ENCODE peak calls at places on chromosomes 16 and 17, in six cellular contexts. C is right lobe of liver, Y is lower lobe of right lung, W is thyroid gland, R is nephron progenitor cell, O is breast epithelium. M is an unnamed sample.

GRCh38 chr17:8918811-8919210 is 46.7 kb downstream of the PIK3R5 start:
- DNase-seq in C (no peak), W (no peak), O (no peak), Y (no peak), R (no peak), M (no peak)

GRCh38 chr17:30234296-30234695 is 1.2 kb downstream of the SLC6A4 start:
- DNase-seq in W (no peak), R (no peak), O (no peak), C (no peak), Y (no peak), M (no peak)

GRCh38 chr17:73412914-73413313 is 101.1 kb upstream of the CDC42EP4 start:
- DNase-seq in W (no peak), R (no peak), O (no peak), Y (peak; percentile 14), C (peak; percentile 12), M (no peak)

GRCh38 chr16:31002252-31002700 is 8.2 kb downstream of the STX1B start:
- DNase-seq in O (peak; percentile 65), Y (no peak), R (no peak), C (no peak), W (no peak), M (no peak)

GRCh38 chr17:42579794-42580551 is 2.4 kb upstream of the PSMC3IP start:
- DNase-seq in Y (no peak), W (no peak), C (no peak), O (no peak), R (no peak), M (no peak)

GRCh38 chr17:75652934-75653549 is 13.9 kb downstream of the RECQL5 start:
- DNase-seq in W (peak; percentile 34), R (peak; percentile 61), Y (no peak), C (peak; percentile 26), O (no peak), M (no peak)

GRCh38 chr16:75109732-75110243 is 6.8 kb downstream of the LDHD start:
- DNase-seq in W (peak; percentile 67), C (peak; percentile 74), O (no peak), Y (no peak), R (no peak), M (peak; percentile 80)

GRCh38 chr17:82668024-82668630 is 19.9 kb upstream of the WDR45B start:
- DNase-seq in C (peak; percentile 37), W (no peak), O (no peak), Y (no peak), R (no peak), M (peak; percentile 10)

GRCh38 chr16:76931186-76931585 is 259.8 kb upstream of the MON1B start:
- DNase-seq in C (no peak), R (no peak), Y (no peak), W (no peak), O (no peak), M (no peak)

GRCh38 chr17:68849673-68850260 is 105.4 kb downstream of the ABCA8 start:
- DNase-seq in C (no peak), Y (no peak), W (no peak), O (no peak), R (no peak), M (no peak)

GRCh38 chr17:58333396-58334207 is 5.0 kb upstream of the TSPOAP1 start:
- DNase-seq in W (no peak), O (no peak), C (no peak), R (no peak), Y (peak; percentile 19), M (no peak)

GRCh38 chr16:89330177-89330856 is 112.8 kb downstream of the ZNF778 start:
- DNase-seq in R (no peak), C (peak; percentile 58), O (no peak), Y (peak; percentile 59), W (peak; percentile 90), M (no peak)

GRCh38 chr17:62596662-62597061 is 30.8 kb upstream of the MRC2 start:
- DNase-seq in O (no peak), C (no peak), R (no peak), W (no peak), Y (no peak), M (no peak)

GRCh38 chr17:37802712-37803416 is 58.0 kb upstream of the HNF1B start:
- DNase-seq in O (no peak), Y (no peak), R (no peak), C (peak; percentile 58), W (peak; percentile 73), M (peak; percentile 34)

GRCh38 chr17:64386412-64387144 is 4.1 kb downstream of the PECAM1 start:
- DNase-seq in Y (no peak), O (no peak), W (no peak), R (no peak), C (peak; percentile 13), M (no peak)

GRCh38 chr17:38451840-38452529 is 23.7 kb downstream of the ARHGAP23 start:
- DNase-seq in R (peak; percentile 46), C (no peak), O (no peak), Y (no peak), W (peak; percentile 32), M (peak; percentile 23)

GRCh38 chr17:78242024-78242742 is 10.8 kb downstream of the TMEM235 start:
- DNase-seq in W (no peak), O (no peak), C (no peak), R (no peak), Y (no peak), M (no peak)

GRCh38 chr16:1158456-1159324 is 5.8 kb downstream of the CACNA1H start:
- DNase-seq in C (no peak), R (peak; percentile 60), O (no peak), W (no peak), Y (no peak), M (peak; percentile 69)

GRCh38 chr17:68820825-68821481 is 134.2 kb downstream of the ABCA8 start:
- DNase-seq in O (no peak), R (no peak), C (peak; percentile 78), W (no peak), Y (no peak), M (no peak)

DNA sequence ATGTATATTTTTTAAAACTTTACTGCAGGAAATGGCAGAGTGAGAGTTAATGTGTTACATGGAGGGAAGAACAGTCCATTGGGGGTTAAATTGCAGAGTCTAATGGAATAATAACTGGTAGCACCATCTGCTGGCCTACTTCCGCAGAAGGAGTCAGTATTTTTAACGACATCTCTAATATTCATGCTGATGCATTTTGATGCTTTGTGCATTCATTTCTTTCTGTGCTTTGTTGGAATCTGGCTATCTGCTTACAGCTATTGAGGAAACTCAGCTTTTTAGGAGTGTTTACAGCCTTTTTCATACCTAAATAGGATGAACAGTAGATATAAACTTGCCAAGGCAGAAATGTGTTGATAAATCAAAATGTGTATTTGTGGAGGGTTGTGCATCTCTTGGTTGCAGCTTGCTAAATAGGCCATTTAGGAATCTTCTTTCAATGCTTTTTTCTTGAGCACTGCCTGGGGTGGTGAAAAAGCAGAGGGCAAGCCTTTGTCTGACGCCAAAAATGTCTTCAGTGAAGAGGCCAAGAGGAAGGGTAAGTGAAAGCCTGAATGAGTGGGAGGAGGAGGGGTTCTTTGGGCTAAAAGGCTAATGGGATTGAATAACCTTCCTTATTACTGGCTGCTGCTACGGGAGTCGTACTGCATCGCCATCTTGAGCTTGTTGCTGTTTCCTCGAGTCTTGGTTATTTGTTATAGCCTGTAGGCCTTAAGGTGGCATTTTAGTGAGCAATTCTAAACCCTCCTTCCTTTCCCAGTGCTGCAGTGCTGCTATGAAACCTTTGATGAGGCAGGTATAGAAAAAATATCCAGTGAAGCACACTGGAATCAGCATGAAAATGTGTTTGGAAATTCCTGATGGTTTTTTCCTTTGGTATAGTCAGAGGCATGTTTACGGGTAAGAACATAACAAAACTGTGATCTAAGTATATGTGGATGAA is 153.3 kb downstream of the CHD9 start:
- DNase-seq in C (no peak), O (no peak), R (peak; percentile 33), Y (no peak), W (peak; percentile 58), M (no peak)
- TF ChIP-seq CTCF in C (peak; percentile 44), O (peak; percentile 54), R (peak; percentile 53), Y (peak; percentile 57), W (peak; percentile 64), M (no peak)

DNA sequence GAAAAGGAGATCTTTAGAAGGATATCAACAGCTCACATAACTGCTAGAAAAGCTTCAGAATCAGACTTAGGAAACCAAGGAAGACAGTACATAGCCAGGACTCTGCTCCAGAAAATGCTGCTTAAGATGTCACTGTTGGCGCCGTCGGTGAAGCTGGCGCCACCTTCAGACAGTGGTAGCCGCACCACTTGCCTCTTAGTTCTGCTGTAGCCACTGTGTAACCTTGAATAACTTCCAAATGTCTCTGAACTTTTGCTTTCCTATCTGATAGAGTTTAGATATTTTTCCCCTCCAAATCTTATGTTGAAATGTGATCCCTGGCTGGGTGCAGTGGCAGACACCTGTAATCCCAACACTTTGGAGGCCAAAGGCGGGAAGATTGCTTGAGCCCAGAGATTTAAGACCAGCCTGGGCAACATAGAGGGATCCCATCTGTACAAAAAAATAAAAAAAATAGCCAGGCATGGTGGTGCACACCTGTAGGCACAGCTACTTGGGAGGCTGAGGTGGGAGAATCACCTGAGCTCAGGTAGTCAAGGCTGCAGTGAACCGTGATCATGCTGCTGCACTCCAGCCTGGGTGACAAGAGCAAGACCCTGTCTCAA is 6.3 kb upstream of the USP31 start:
- DNase-seq in C (no peak), O (no peak), Y (no peak), R (no peak), W (no peak), M (peak; percentile 40)
- TF ChIP-seq CTCF in C (peak; percentile 43), O (no peak), Y (peak; percentile 25), R (no peak), W (peak; percentile 5), M (no peak)

DNA sequence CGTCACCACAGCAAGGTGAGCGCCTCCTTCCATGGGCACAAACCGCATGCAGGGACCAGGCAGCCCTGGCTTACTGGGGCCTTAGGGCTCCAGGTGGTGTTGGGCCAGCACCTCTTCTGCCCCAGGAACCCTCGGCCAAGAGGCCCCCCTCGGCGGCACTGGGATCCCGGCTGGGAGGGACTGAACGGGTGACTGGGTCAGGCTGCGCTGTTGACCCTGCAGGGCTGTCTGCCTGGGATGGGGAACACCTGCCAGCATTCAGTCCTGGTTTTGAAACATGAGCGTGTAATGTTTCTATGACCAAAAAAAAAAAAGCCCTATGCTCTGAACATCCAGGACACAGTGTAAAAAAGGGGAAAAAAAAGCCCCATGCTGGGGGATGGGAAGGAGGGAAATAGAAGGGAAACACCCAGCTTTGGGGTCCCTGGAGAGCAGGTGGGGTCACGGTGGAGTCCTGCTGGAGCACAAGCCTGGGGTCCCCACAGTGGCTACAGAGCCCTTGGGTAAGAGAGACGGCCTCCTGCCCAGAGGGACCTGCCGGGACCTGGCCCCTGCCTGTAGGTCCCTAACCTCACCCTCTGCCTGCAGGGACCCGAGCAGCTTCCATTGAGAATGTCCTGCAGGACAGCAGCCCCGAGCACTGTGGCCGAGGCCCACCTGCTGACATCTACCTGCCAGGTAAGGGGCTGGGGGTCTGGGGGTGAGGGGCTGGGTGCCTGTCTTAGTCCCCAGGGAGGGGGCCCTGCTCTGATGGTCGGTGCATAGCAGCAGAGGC is 9.9 kb upstream of the NUDT16L1 start:
- DNase-seq in Y (no peak), C (peak; percentile 85), W (no peak), R (no peak), O (no peak), M (no peak)
- TF ChIP-seq CTCF in Y (no peak), C (no peak), W (no peak), R (peak; percentile 4), O (no peak), M (no peak)

GRCh38 chr16:69767459-69768229 is 5.5 kb downstream of the WWP2 start:
- DNase-seq in O (no peak), C (no peak), W (no peak), R (no peak), Y (no peak), M (no peak)

GRCh38 chr16:69761983-69762842 is at the start of gene WWP2:
- DNase-seq in Y (peak; percentile 85), C (peak; percentile 84), W (peak; percentile 79), R (peak; percentile 86), O (peak; percentile 77), M (peak; percentile 86)

GRCh38 chr16:69769404-69769803 is 7.3 kb downstream of the WWP2 start:
- DNase-seq in W (no peak), R (no peak), Y (no peak), C (no peak), O (no peak), M (no peak)

GRCh38 chr16:69762843-69763556 is 868 bp downstream of the WWP2 start:
- DNase-seq in R (no peak), Y (no peak), W (peak; percentile 38), O (no peak), C (no peak), M (no peak)

GRCh38 chr16:69763557-69763942 is 1.4 kb downstream of the WWP2 start:
- DNase-seq in O (no peak), W (no peak), Y (no peak), C (no peak), R (no peak), M (no peak)
- TF ChIP-seq CTCF in O (no peak), W (no peak), Y (no peak), C (no peak), R (no peak), M (no peak)

M was measured in mucosa of descending colon.